ENCODE peak calls at places on chromosomes 13 and 19, in ten cellular contexts. One of them, this sample, is unnamed.

GRCh38 chr13:102441085-102441484 is 39.2 kb upstream of the FGF14 start:
- DNase-seq in left kidney: no peak
- DNase-seq in lung microvascular endothelial cell: no peak
- DNase-seq in activated T-cell treated with anti-CD3 and anti-CD28 coated beads, Interleukin-2, amount 50 U/mL, for 72 hours: no peak
- DNase-seq in cardiac fibroblast: no peak
- DNase-seq in Ammon's horn: no peak
- DNase-seq in spleen: no peak
- DNase-seq in HTR-8/SVneo: no peak
- DNase-seq in activated naive CD4-positive, alpha-beta T cell treated with Interleukin-2 at 50 U/mL for 16 hours: no peak
- DNase-seq in iris pigment epithelial cell: no peak
- DNase-seq in this sample: no peak

GRCh38 chr13:111347438-111347837 is 27.0 kb downstream of the TEX29 start:
- DNase-seq in HTR-8/SVneo: no peak
- DNase-seq in activated T-cell treated with anti-CD3 and anti-CD28 coated beads, Interleukin-2, amount 50 U/mL, for 72 hours: no peak
- DNase-seq in Ammon's horn: no peak
- DNase-seq in cardiac fibroblast: no peak
- DNase-seq in iris pigment epithelial cell: no peak
- DNase-seq in lung microvascular endothelial cell: no peak
- DNase-seq in spleen: no peak
- DNase-seq in left kidney: no peak
- DNase-seq in activated naive CD4-positive, alpha-beta T cell treated with Interleukin-2 at 50 U/mL for 16 hours: no peak
- DNase-seq in this sample: no peak

GRCh38 chr19:46728208-46728607 is 11.3 kb upstream of the PRKD2 start:
- DNase-seq in spleen: peak; percentile 79
- DNase-seq in Ammon's horn: no peak
- DNase-seq in lung microvascular endothelial cell: peak; percentile 89
- DNase-seq in cardiac fibroblast: no peak
- DNase-seq in left kidney: peak; percentile 24
- DNase-seq in HTR-8/SVneo: no peak
- DNase-seq in activated naive CD4-positive, alpha-beta T cell treated with Interleukin-2 at 50 U/mL for 16 hours: no peak
- DNase-seq in activated T-cell treated with anti-CD3 and anti-CD28 coated beads, Interleukin-2, amount 50 U/mL, for 72 hours: no peak
- DNase-seq in iris pigment epithelial cell: no peak
- DNase-seq in this sample: no peak

GRCh38 chr13:46668302-46668720 is 115.3 kb downstream of the LRCH1 start:
- DNase-seq in spleen: no peak
- DNase-seq in activated T-cell treated with anti-CD3 and anti-CD28 coated beads, Interleukin-2, amount 50 U/mL, for 72 hours: peak; percentile 34
- DNase-seq in lung microvascular endothelial cell: peak; percentile 93
- DNase-seq in Ammon's horn: peak; percentile 74
- DNase-seq in HTR-8/SVneo: no peak
- DNase-seq in iris pigment epithelial cell: peak; percentile 93
- DNase-seq in left kidney: peak; percentile 28
- DNase-seq in activated naive CD4-positive, alpha-beta T cell treated with Interleukin-2 at 50 U/mL for 16 hours: no peak
- DNase-seq in cardiac fibroblast: peak; percentile 93
- DNase-seq in this sample: no peak

GRCh38 chr19:41225238-41226052 is 6.4 kb downstream of the AXL start:
- DNase-seq in spleen: no peak
- DNase-seq in left kidney: peak; percentile 85
- DNase-seq in HTR-8/SVneo: peak; percentile 83
- DNase-seq in iris pigment epithelial cell: peak; percentile 98
- DNase-seq in activated naive CD4-positive, alpha-beta T cell treated with Interleukin-2 at 50 U/mL for 16 hours: peak; percentile 58
- DNase-seq in activated T-cell treated with anti-CD3 and anti-CD28 coated beads, Interleukin-2, amount 50 U/mL, for 72 hours: peak; percentile 61
- DNase-seq in cardiac fibroblast: peak; percentile 100
- DNase-seq in Ammon's horn: no peak
- DNase-seq in lung microvascular endothelial cell: peak; percentile 98
- DNase-seq in this sample: peak; percentile 78

GRCh38 chr13:73677041-73677589 is 457.1 kb downstream of the KLF12 start:
- DNase-seq in HTR-8/SVneo: peak; percentile 3
- DNase-seq in lung microvascular endothelial cell: peak; percentile 83
- DNase-seq in activated T-cell treated with anti-CD3 and anti-CD28 coated beads, Interleukin-2, amount 50 U/mL, for 72 hours: no peak
- DNase-seq in activated naive CD4-positive, alpha-beta T cell treated with Interleukin-2 at 50 U/mL for 16 hours: no peak
- DNase-seq in cardiac fibroblast: peak; percentile 92
- DNase-seq in left kidney: no peak
- DNase-seq in iris pigment epithelial cell: peak; percentile 68
- DNase-seq in Ammon's horn: no peak
- DNase-seq in spleen: no peak
- DNase-seq in this sample: no peak

GRCh38 chr13:104810242-104810641 is 1725.2 kb downstream of the EFNB2 start:
- DNase-seq in spleen: no peak
- DNase-seq in Ammon's horn: no peak
- DNase-seq in HTR-8/SVneo: no peak
- DNase-seq in left kidney: no peak
- DNase-seq in cardiac fibroblast: no peak
- DNase-seq in lung microvascular endothelial cell: no peak
- DNase-seq in iris pigment epithelial cell: no peak
- DNase-seq in activated T-cell treated with anti-CD3 and anti-CD28 coated beads, Interleukin-2, amount 50 U/mL, for 72 hours: no peak
- DNase-seq in activated naive CD4-positive, alpha-beta T cell treated with Interleukin-2 at 50 U/mL for 16 hours: no peak
- DNase-seq in this sample: no peak

GRCh38 chr13:97254809-97255208 is 32.7 kb downstream of the MBNL2 start:
- DNase-seq in iris pigment epithelial cell: peak; percentile 81
- DNase-seq in activated T-cell treated with anti-CD3 and anti-CD28 coated beads, Interleukin-2, amount 50 U/mL, for 72 hours: no peak
- DNase-seq in activated naive CD4-positive, alpha-beta T cell treated with Interleukin-2 at 50 U/mL for 16 hours: no peak
- DNase-seq in left kidney: no peak
- DNase-seq in Ammon's horn: no peak
- DNase-seq in lung microvascular endothelial cell: peak; percentile 57
- DNase-seq in spleen: no peak
- DNase-seq in cardiac fibroblast: peak; percentile 78
- DNase-seq in HTR-8/SVneo: no peak
- DNase-seq in this sample: no peak

GRCh38 chr19:57665261-57665806 is 3.4 kb upstream of the ZSCAN4 start:
- DNase-seq in left kidney: no peak
- DNase-seq in spleen: no peak
- DNase-seq in lung microvascular endothelial cell: no peak
- DNase-seq in Ammon's horn: no peak
- DNase-seq in activated T-cell treated with anti-CD3 and anti-CD28 coated beads, Interleukin-2, amount 50 U/mL, for 72 hours: no peak
- DNase-seq in activated naive CD4-positive, alpha-beta T cell treated with Interleukin-2 at 50 U/mL for 16 hours: no peak
- DNase-seq in HTR-8/SVneo: no peak
- DNase-seq in cardiac fibroblast: no peak
- DNase-seq in iris pigment epithelial cell: no peak
- DNase-seq in this sample: no peak

GRCh38 chr13:27006519-27007161 is 165.0 kb downstream of the USP12 start:
- DNase-seq in activated naive CD4-positive, alpha-beta T cell treated with Interleukin-2 at 50 U/mL for 16 hours: no peak
- DNase-seq in Ammon's horn: peak; percentile 62
- DNase-seq in left kidney: peak; percentile 67
- DNase-seq in cardiac fibroblast: peak; percentile 33
- DNase-seq in activated T-cell treated with anti-CD3 and anti-CD28 coated beads, Interleukin-2, amount 50 U/mL, for 72 hours: no peak
- DNase-seq in iris pigment epithelial cell: peak; percentile 39
- DNase-seq in lung microvascular endothelial cell: no peak
- DNase-seq in HTR-8/SVneo: no peak
- DNase-seq in spleen: peak; percentile 75
- DNase-seq in this sample: no peak